ENCODE peak calls at places on chromosome 16, in six cellular contexts. Y is immature natural killer cell; L is tibial nerve; Q is RWPE1; I is effector memory CD8-positive, alpha-beta T cell; E is DMS 273 treated with DMSO at 0.1 percent for 48 hours. K is an unnamed sample.
A peak's percentile ranks its signal among the peaks of the same experiment; 100 is the strongest.

GRCh38 chr16:29663829-29664132 is 734 bp downstream of the SPN start:
- DNase-seq in Y (peak; percentile 32), L (no peak), Q (no peak), I (peak; percentile 23), E (no peak), K (no peak)

GRCh38 chr16:71840052-71840451 is 5.7 kb upstream of the ATXN1L start:
- DNase-seq in Y (no peak), L (no peak), Q (no peak), I (no peak), E (no peak), K (no peak)

GRCh38 chr16:84532299-84532724 is 27.9 kb upstream of the MEAK7 start:
- DNase-seq in Y (no peak), L (peak; percentile 64), Q (peak; percentile 86), I (no peak), E (no peak), K (peak; percentile 53)

GRCh38 chr16:64773184-64773583 is 348.7 kb downstream of the CDH11 start:
- DNase-seq in Y (no peak), L (no peak), Q (no peak), I (no peak), E (no peak), K (no peak)

GRCh38 chr16:57742543-57742942 is 7.0 kb downstream of the KATNB1 start:
- DNase-seq in Y (no peak), L (no peak), Q (no peak), I (no peak), E (no peak), K (no peak)

GRCh38 chr16:87536795-87537142 is 43.9 kb upstream of the ZCCHC14 start:
- DNase-seq in Y (no peak), L (no peak), Q (no peak), I (no peak), E (no peak), K (no peak)

GRCh38 chr16:345686-346231 is 6.8 kb downstream of the AXIN1 start:
- DNase-seq in Y (no peak), L (no peak), Q (no peak), I (no peak), E (no peak), K (no peak)

GRCh38 chr16:86702824-86703588 is 124.7 kb downstream of the FOXL1 start:
- DNase-seq in Y (no peak), L (no peak), Q (no peak), I (no peak), E (no peak), K (no peak)

GRCh38 chr16:1256874-1257322 is 1.0 kb downstream of the TPSD1 start:
- DNase-seq in Y (no peak), L (no peak), Q (no peak), I (no peak), E (no peak), K (no peak)

GRCh38 chr16:65125322-65125721 is 3.5 kb upstream of the CDH11 start:
- DNase-seq in Y (no peak), L (no peak), Q (no peak), I (no peak), E (no peak), K (no peak)

GRCh38 chr16:55340445-55340844 is 16.4 kb downstream of the IRX6 start:
- DNase-seq in Y (no peak), L (no peak), Q (no peak), I (no peak), E (no peak), K (no peak)

GRCh38 chr16:88611220-88611821 is 27.1 kb upstream of the IL17C start:
- DNase-seq in Y (no peak), L (no peak), Q (no peak), I (no peak), E (no peak), K (no peak)

GRCh38 chr16:11407047-11407982 is 62.1 kb downstream of the RMI2 start:
- DNase-seq in Y (peak; percentile 57), L (peak; percentile 91), Q (peak; percentile 78), I (peak; percentile 75), E (peak; percentile 41), K (peak; percentile 95)

GRCh38 chr16:49980166-49980565 is 44.9 kb upstream of the CNEP1R1 start:
- DNase-seq in Y (no peak), L (no peak), Q (no peak), I (no peak), E (no peak), K (no peak)

GRCh38 chr16:17277981-17278381 is 192.8 kb downstream of the XYLT1 start:
- DNase-seq in Y (no peak), L (no peak), Q (no peak), I (no peak), E (no peak), K (no peak)

GRCh38 chr16:86882586-86883280 is 304.4 kb downstream of the FOXL1 start:
- DNase-seq in Y (no peak), L (no peak), Q (peak; percentile 40), I (no peak), E (no peak), K (no peak)

GRCh38 chr16:61580579-61580978 is 455.7 kb downstream of the CDH8 start:
- DNase-seq in Y (no peak), L (no peak), Q (no peak), I (no peak), E (no peak), K (no peak)

GRCh38 chr16:4360538-4361021 is 9.5 kb upstream of the PAM16 start:
- DNase-seq in Y (no peak), L (no peak), Q (no peak), I (no peak), E (no peak), K (no peak)

GRCh38 chr16:26071383-26071782 is 379.6 kb downstream of the HS3ST4 start:
- DNase-seq in Y (no peak), L (no peak), Q (no peak), I (no peak), E (no peak), K (no peak)

GRCh38 chr16:76483510-76483909 is 206.3 kb downstream of the CNTNAP4 start:
- DNase-seq in Y (no peak), L (no peak), Q (no peak), I (no peak), E (no peak), K (no peak)